ENCODE peak calls at places on chromosomes 2 and 18, in five cellular contexts. K is HCT116, F is K562, G is GM12878, B is HepG2. V is an unnamed sample.
A peak's percentile ranks its signal among the peaks of the same experiment; 100 is the strongest.

GRCh38 chr2:180057706-180058412 is 50.8 kb upstream of the CWC22 start:
- DNase-seq in K (no peak), F (no peak), G (no peak), B (no peak), V (no peak)

GRCh38 chr2:233976690-233977294 is 59.6 kb downstream of the TRPM8 start:
- DNase-seq in K (peak; percentile 62), F (peak; percentile 13), G (peak; percentile 9), B (peak; percentile 60), V (no peak)

GRCh38 chr2:68041704-68042245 is 21.0 kb downstream of the C1D start:
- DNase-seq in K (no peak), F (no peak), G (no peak), B (no peak), V (no peak)

GRCh38 chr2:105403785-105404698 is 5.2 kb upstream of the FHL2 start:
- DNase-seq in K (peak; percentile 93), F (peak; percentile 47), G (no peak), B (no peak), V (peak; percentile 95)

GRCh38 chr2:71608441-71608840 is 155.1 kb downstream of the DYSF start:
- DNase-seq in K (no peak), F (no peak), G (no peak), B (no peak), V (no peak)

GRCh38 chr2:69608109-69608508 is 35.4 kb downstream of the AAK1 start:
- DNase-seq in K (no peak), F (no peak), G (no peak), B (no peak), V (no peak)

GRCh38 chr2:238714038-238714528 is 133.8 kb upstream of the TWIST2 start:
- DNase-seq in K (no peak), F (no peak), G (no peak), B (no peak), V (no peak)

GRCh38 chr2:182784777-182785176 is 68.7 kb downstream of the DNAJC10 start:
- DNase-seq in K (peak; percentile 28), F (peak; percentile 20), G (no peak), B (peak; percentile 52), V (no peak)

GRCh38 chr2:218405365-218406208 is 5.9 kb downstream of the CTDSP1 start:
- DNase-seq in K (no peak), F (no peak), G (no peak), B (no peak), V (no peak)

GRCh38 chr18:42459873-42460272 is 504.8 kb downstream of the PIK3C3 start:
- DNase-seq in K (no peak), F (no peak), G (no peak), B (no peak), V (no peak)

GRCh38 chr2:147133273-147133901 is 711.4 kb upstream of the ACVR2A start:
- DNase-seq in K (no peak), F (no peak), G (no peak), B (no peak), V (no peak)

GRCh38 chr2:22329097-22329716 is 1055.8 kb upstream of the KLHL29 start:
- DNase-seq in K (no peak), F (no peak), G (no peak), B (no peak), V (no peak)

GRCh38 chr2:200406379-200406778 is 99.9 kb downstream of the SPATS2L start:
- DNase-seq in K (no peak), F (no peak), G (no peak), B (peak; percentile 38), V (no peak)

GRCh38 chr2:200404615-200405014 is 98.1 kb downstream of the SPATS2L start:
- DNase-seq in K (no peak), F (no peak), G (no peak), B (no peak), V (no peak)

GRCh38 chr2:200411831-200412230 is 98.0 kb downstream of the KCTD18 start:
- DNase-seq in K (no peak), F (no peak), G (no peak), B (peak; percentile 13), V (no peak)

GRCh38 chr2:200405599-200406298 is 99.3 kb downstream of the SPATS2L start:
- DNase-seq in K (peak; percentile 93), F (peak; percentile 31), G (no peak), B (peak; percentile 99), V (peak; percentile 67)

GRCh38 chr2:200408428-200409311 is 101.2 kb downstream of the KCTD18 start:
- DNase-seq in K (peak; percentile 79), F (peak; percentile 18), G (no peak), B (peak; percentile 52), V (no peak)
- TF ChIP-seq JUND in K (peak; percentile 89), F (peak; percentile 33), G (no peak), B (no peak), V (no peak)

GRCh38 chr2:173343921-173344320 is 10.8 kb upstream of the CDCA7 start:
- DNase-seq in K (no peak), F (no peak), G (no peak), B (no peak), V (no peak)

GRCh38 chr2:173346035-173346434 is 8.6 kb upstream of the CDCA7 start:
- DNase-seq in K (no peak), F (no peak), G (no peak), B (no peak), V (no peak)

GRCh38 chr2:173350383-173350782 is 4.3 kb upstream of the CDCA7 start:
- DNase-seq in K (no peak), F (no peak), G (no peak), B (no peak), V (no peak)

GRCh38 chr2:173349295-173349694 is 5.4 kb upstream of the CDCA7 start:
- DNase-seq in K (no peak), F (no peak), G (no peak), B (no peak), V (no peak)

GRCh38 chr2:173347305-173348168 is 7.1 kb upstream of the CDCA7 start:
- DNase-seq in K (no peak), F (no peak), G (peak; percentile 48), B (peak; percentile 39), V (no peak)
- TF ChIP-seq JUND in K (no peak), F (no peak), G (no peak), B (no peak), V (no peak)

DNA sequence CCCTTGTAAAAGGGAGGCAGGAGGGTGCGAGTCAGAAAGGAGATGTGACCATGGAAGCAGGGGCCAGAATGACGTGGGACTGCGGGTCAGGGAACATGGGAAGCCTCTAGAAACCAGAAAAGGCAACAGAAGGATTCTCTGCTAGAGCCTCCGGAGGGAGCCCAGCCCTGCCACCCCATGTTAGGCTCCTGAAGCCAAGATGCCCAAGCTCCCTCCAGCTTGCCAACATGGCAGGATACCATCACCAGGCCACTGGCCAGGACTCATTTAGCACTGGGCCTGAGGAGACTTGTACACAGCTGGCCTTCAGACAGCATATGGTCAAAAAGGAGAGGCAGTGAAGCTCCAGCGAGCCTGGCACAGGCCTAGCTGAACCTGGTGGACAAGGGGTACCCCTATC is 5.6 kb downstream of the TMEM247 start:
- DNase-seq in K (no peak), F (no peak), G (no peak), B (no peak), V (no peak)
- TF ChIP-seq JUND in K (no peak), F (no peak), G (no peak), B (no peak), V (no peak)

GRCh38 chr2:222946700-222947278 is 86.0 kb downstream of the ACSL3 start:
- DNase-seq in K (no peak), F (no peak), G (no peak), B (no peak), V (no peak)

GRCh38 chr2:222950886-222951285 is 90.0 kb downstream of the ACSL3 start:
- DNase-seq in K (no peak), F (no peak), G (no peak), B (no peak), V (no peak)

GRCh38 chr2:222949690-222950323 is 89.0 kb downstream of the ACSL3 start:
- DNase-seq in K (no peak), F (no peak), G (no peak), B (no peak), V (no peak)

GRCh38 chr2:222949073-222949472 is 88.2 kb downstream of the ACSL3 start:
- DNase-seq in K (no peak), F (no peak), G (no peak), B (no peak), V (no peak)

DNA sequence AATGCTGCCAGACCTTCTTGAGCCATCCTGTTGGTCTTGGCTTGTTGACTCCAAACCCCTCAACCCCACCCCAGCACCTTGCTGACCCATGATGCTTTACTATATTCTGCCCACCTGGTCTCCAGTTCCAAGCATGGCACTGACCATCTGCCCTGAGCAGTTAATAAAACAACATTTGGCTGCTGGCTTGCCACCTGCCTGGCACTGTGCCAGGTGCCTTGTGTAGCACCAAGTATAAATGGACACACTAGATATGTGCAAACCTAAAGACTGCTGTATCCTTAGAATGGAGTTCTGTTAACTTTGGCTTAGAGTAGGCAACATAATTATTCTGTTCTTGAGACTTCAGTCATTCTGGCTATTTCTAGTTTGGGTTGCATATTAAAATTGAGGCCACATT is 91.4 kb downstream of the ACSL3 start:
- DNase-seq in K (no peak), F (no peak), G (no peak), B (no peak), V (no peak)
- TF ChIP-seq JUND in K (no peak), F (no peak), G (no peak), B (no peak), V (no peak)

GRCh38 chr2:237305579-237305978 is 108.4 kb downstream of the COL6A3 start:
- DNase-seq in K (no peak), F (no peak), G (no peak), B (no peak), V (no peak)

GRCh38 chr2:237304763-237305514 is 109.0 kb downstream of the COL6A3 start:
- DNase-seq in K (peak; percentile 49), F (no peak), G (no peak), B (no peak), V (no peak)

GRCh38 chr2:237306083-237306786 is 107.7 kb downstream of the COL6A3 start:
- DNase-seq in K (no peak), F (no peak), G (no peak), B (no peak), V (no peak)

GRCh38 chr2:237307495-237307894 is 106.5 kb downstream of the COL6A3 start:
- DNase-seq in K (no peak), F (no peak), G (no peak), B (no peak), V (no peak)

DNA sequence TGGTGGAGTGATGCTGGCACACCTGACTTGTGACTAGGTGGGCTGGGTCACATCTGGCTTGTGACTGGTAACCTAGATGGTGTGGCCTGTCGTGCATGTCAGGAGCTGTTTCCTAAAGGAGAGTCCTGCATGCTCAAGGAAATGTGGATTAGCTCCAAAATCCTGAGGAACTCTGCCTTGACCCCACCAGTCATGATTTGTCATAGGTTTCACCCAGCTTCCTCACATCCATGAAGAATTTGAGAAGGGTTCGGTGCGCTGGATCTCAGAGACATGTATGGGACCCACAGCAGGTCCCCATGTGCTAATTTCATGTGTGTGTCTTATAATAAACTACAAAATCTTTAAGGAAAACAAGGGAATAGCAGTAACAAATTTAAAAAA is 107.2 kb downstream of the COL6A3 start:
- DNase-seq in K (no peak), F (no peak), G (no peak), B (no peak), V (no peak)
- TF ChIP-seq JUND in K (no peak), F (no peak), G (no peak), B (no peak), V (no peak)

DNA sequence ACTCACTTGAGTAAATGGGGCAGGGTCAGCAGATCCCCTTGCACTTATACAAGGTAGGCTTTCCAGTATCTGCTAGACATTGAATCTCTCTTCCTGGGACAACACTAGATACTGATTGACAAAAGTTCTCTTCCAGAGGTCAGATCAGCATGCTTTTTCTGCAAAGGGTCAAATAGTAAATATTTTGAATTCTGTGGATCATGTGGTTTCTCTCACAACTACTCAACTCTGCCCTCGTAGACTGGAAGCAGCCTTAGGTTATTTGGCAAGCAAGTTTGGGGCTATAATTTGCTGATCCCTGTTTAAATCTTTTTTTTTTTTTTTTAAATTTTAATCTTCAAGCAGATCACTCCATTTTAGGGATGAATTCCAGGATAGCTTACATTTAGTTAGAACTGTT is 17.4 kb upstream of the NABP1 start:
- DNase-seq in K (no peak), F (no peak), G (no peak), B (no peak), V (no peak)
- TF ChIP-seq JUND in K (no peak), F (no peak), G (no peak), B (no peak), V (no peak)

V was measured in T47D.